ENCODE peak calls at places on chromosomes 4 and X, in five cellular contexts. One of them, this sample, is unnamed.

GRCh38 chr4:108396900-108397299 is 223.5 kb upstream of the RPL34 start:
- DNase-seq in lower leg skin: no peak
- DNase-seq in astrocyte: no peak
- DNase-seq in progenitor cell of endocrine pancreas: no peak
- DNase-seq in PC-3: no peak
- DNase-seq in this sample: no peak

GRCh38 chrX:24718771-24719170 is 25.1 kb downstream of the POLA1 start:
- DNase-seq in lower leg skin: no peak
- DNase-seq in astrocyte: no peak
- DNase-seq in progenitor cell of endocrine pancreas: no peak
- DNase-seq in PC-3: no peak
- DNase-seq in this sample: no peak

GRCh38 chrX:135695471-135695870 is 18.0 kb upstream of the CT45A1 start:
- DNase-seq in lower leg skin: no peak
- DNase-seq in astrocyte: no peak
- DNase-seq in progenitor cell of endocrine pancreas: no peak
- DNase-seq in PC-3: no peak
- DNase-seq in this sample: no peak

GRCh38 chr4:38149472-38149871 is 189.3 kb downstream of the PTTG2 start:
- DNase-seq in lower leg skin: no peak
- DNase-seq in astrocyte: no peak
- DNase-seq in progenitor cell of endocrine pancreas: no peak
- DNase-seq in PC-3: no peak
- DNase-seq in this sample: no peak

GRCh38 chrX:7073336-7073735 is 74.2 kb upstream of the STS start:
- DNase-seq in lower leg skin: no peak
- DNase-seq in astrocyte: peak
- DNase-seq in progenitor cell of endocrine pancreas: no peak
- DNase-seq in PC-3: no peak
- DNase-seq in this sample: no peak

GRCh38 chr4:3817561-3817960 is 51.4 kb downstream of the ADRA2C start:
- DNase-seq in lower leg skin: no peak
- DNase-seq in astrocyte: no peak
- DNase-seq in progenitor cell of endocrine pancreas: no peak
- DNase-seq in PC-3: no peak
- DNase-seq in this sample: no peak

GRCh38 chrX:129957241-129958099 is 25.0 kb upstream of the BCORL1 start:
- DNase-seq in lower leg skin: no peak
- DNase-seq in astrocyte: peak
- DNase-seq in progenitor cell of endocrine pancreas: peak
- DNase-seq in PC-3: peak
- DNase-seq in this sample: no peak

GRCh38 chrX:20514358-20514757 is 247.6 kb upstream of the RPS6KA3 start:
- DNase-seq in lower leg skin: no peak
- DNase-seq in astrocyte: peak
- DNase-seq in progenitor cell of endocrine pancreas: no peak
- DNase-seq in PC-3: peak
- DNase-seq in this sample: no peak

GRCh38 chr4:94929696-94930095 is 171.9 kb downstream of the BMPR1B start:
- DNase-seq in lower leg skin: no peak
- DNase-seq in astrocyte: no peak
- DNase-seq in progenitor cell of endocrine pancreas: no peak
- DNase-seq in PC-3: no peak
- DNase-seq in this sample: no peak

GRCh38 chrX:49040376-49040955 is 2.7 kb downstream of the TFE3 start:
- DNase-seq in lower leg skin: no peak
- DNase-seq in astrocyte: no peak
- DNase-seq in progenitor cell of endocrine pancreas: no peak
- DNase-seq in PC-3: peak
- DNase-seq in this sample: no peak

GRCh38 chrX:26783512-26784225 is 567.7 kb downstream of the MAGEB5 start:
- DNase-seq in lower leg skin: no peak
- DNase-seq in astrocyte: no peak
- DNase-seq in progenitor cell of endocrine pancreas: no peak
- DNase-seq in PC-3: peak
- DNase-seq in this sample: no peak

GRCh38 chrX:26778320-26778888 is 562.4 kb downstream of the MAGEB5 start:
- DNase-seq in lower leg skin: no peak
- DNase-seq in astrocyte: no peak
- DNase-seq in progenitor cell of endocrine pancreas: no peak
- DNase-seq in PC-3: no peak
- DNase-seq in this sample: no peak
- TF ChIP-seq CTCF in lower leg skin: no peak
- TF ChIP-seq CTCF in astrocyte: no peak
- TF ChIP-seq CTCF in progenitor cell of endocrine pancreas: peak
- TF ChIP-seq CTCF in PC-3: peak
- TF ChIP-seq CTCF in this sample: no peak

DNA sequence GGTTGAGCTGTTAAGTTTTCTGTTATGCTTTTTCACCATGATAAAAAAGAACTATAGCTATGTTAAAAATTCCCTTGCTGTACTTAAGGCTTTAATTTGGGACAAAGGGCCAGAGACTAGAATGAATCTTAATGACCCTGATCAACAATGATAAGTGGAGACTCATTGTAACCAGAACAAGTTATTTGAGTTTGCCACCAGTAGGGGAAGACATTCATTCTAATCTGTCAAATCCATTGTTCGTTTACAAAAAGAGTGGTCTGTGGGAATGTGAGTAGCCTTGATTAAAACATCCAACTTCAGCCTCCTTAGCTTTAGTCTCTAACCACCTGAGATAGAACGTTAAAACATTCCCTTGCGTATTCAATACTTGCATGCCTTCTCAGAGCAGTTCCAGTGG is 66.0 kb downstream of the EGF start:
- DNase-seq in lower leg skin: no peak
- DNase-seq in astrocyte: peak
- DNase-seq in progenitor cell of endocrine pancreas: no peak
- DNase-seq in PC-3: no peak
- DNase-seq in this sample: no peak
- TF ChIP-seq CTCF in lower leg skin: no peak
- TF ChIP-seq CTCF in astrocyte: peak
- TF ChIP-seq CTCF in progenitor cell of endocrine pancreas: peak
- TF ChIP-seq CTCF in PC-3: peak
- TF ChIP-seq CTCF in this sample: no peak

GRCh38 chr4:122450847-122451246 is 5.7 kb downstream of the IL2 start:
- DNase-seq in lower leg skin: no peak
- DNase-seq in astrocyte: no peak
- DNase-seq in progenitor cell of endocrine pancreas: no peak
- DNase-seq in PC-3: peak
- DNase-seq in this sample: no peak
- TF ChIP-seq CTCF in lower leg skin: no peak
- TF ChIP-seq CTCF in astrocyte: no peak
- TF ChIP-seq CTCF in progenitor cell of endocrine pancreas: peak
- TF ChIP-seq CTCF in PC-3: peak
- TF ChIP-seq CTCF in this sample: no peak

GRCh38 chr4:154643493-154643892 is 31.0 kb upstream of the FGG start:
- DNase-seq in lower leg skin: no peak
- DNase-seq in astrocyte: no peak
- DNase-seq in progenitor cell of endocrine pancreas: no peak
- DNase-seq in PC-3: peak
- DNase-seq in this sample: no peak

GRCh38 chr4:154640999-154641398 is 28.5 kb upstream of the FGG start:
- DNase-seq in lower leg skin: no peak
- DNase-seq in astrocyte: no peak
- DNase-seq in progenitor cell of endocrine pancreas: no peak
- DNase-seq in PC-3: no peak
- DNase-seq in this sample: no peak

DNA sequence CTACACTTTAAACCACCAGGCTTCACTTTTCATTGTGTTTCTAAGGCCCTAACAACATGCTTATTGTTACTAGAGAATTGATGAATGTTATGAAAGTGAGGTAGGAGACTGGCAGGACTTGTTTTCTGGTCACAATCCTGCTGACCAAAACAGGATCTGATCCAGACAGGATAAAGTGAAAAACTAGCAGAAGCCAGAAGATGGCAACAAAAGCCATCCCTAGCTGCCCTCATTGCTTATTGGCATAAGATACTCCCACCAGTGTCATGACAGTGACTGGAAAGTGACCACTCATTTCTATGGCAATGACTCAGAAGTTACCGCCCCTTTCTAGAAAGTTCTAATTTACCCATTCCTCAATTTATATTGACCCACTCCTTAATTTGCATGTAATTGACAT is 29.9 kb upstream of the FGG start:
- DNase-seq in lower leg skin: no peak
- DNase-seq in astrocyte: no peak
- DNase-seq in progenitor cell of endocrine pancreas: no peak
- DNase-seq in PC-3: peak
- DNase-seq in this sample: no peak
- TF ChIP-seq CTCF in lower leg skin: no peak
- TF ChIP-seq CTCF in astrocyte: no peak
- TF ChIP-seq CTCF in progenitor cell of endocrine pancreas: no peak
- TF ChIP-seq CTCF in PC-3: peak
- TF ChIP-seq CTCF in this sample: no peak

This sample was measured in omental fat pad.